ENCODE peak calls at places on chromosomes 6 and 20, in five cellular contexts. H is ovary, L is heart left ventricle, R is A549, Z is spleen. X is an unnamed sample.

GRCh38 chr6:90144396-90144795 is 152.2 kb downstream of the BACH2 start:
- DNase-seq in H (no peak), R (no peak), L (no peak), Z (no peak), X (no peak)

GRCh38 chr20:58256307-58256706 is 27.9 kb upstream of the ANKRD60 start:
- DNase-seq in H (no peak), Z (no peak), L (no peak), R (no peak), X (no peak)

GRCh38 chr20:59146801-59147118 is 16.9 kb upstream of the ZNF831 start:
- DNase-seq in H (no peak), Z (no peak), R (no peak), L (no peak), X (no peak)

GRCh38 chr20:49951160-49951559 is 15.0 kb downstream of the RNF114 start:
- DNase-seq in Z (no peak), R (no peak), H (no peak), L (no peak), X (no peak)

GRCh38 chr20:57747889-57748456 is 38.2 kb upstream of the PMEPA1 start:
- DNase-seq in H (peak), R (peak), L (no peak), Z (peak), X (no peak)

GRCh38 chr6:92715991-92716390 is 703.4 kb downstream of the EPHA7 start:
- DNase-seq in Z (no peak), L (no peak), H (no peak), R (no peak), X (no peak)

GRCh38 chr6:160130729-160131484 is 9.3 kb downstream of the SLC22A1 start:
- DNase-seq in R (no peak), L (no peak), Z (no peak), H (no peak), X (no peak)

GRCh38 chr6:33001685-33002084 is 7.7 kb downstream of the HLA-DOA start:
- DNase-seq in L (no peak), H (no peak), Z (no peak), R (no peak), X (no peak)

GRCh38 chr20:56587307-56588108 is 41.6 kb upstream of the TFAP2C start:
- DNase-seq in L (no peak), Z (no peak), H (no peak), R (peak), X (no peak)

GRCh38 chr6:52662031-52662430 is 8.9 kb upstream of the TMEM14A start:
- DNase-seq in H (no peak), R (no peak), L (no peak), Z (no peak), X (no peak)

GRCh38 chr20:62305149-62305764 is 2.5 kb downstream of the ADRM1 start:
- DNase-seq in H (no peak), Z (no peak), R (peak), L (no peak), X (no peak)
- H3K4me3 ChIP-seq in H (no peak), Z (no peak), R (peak), L (no peak), X (no peak)

DNA sequence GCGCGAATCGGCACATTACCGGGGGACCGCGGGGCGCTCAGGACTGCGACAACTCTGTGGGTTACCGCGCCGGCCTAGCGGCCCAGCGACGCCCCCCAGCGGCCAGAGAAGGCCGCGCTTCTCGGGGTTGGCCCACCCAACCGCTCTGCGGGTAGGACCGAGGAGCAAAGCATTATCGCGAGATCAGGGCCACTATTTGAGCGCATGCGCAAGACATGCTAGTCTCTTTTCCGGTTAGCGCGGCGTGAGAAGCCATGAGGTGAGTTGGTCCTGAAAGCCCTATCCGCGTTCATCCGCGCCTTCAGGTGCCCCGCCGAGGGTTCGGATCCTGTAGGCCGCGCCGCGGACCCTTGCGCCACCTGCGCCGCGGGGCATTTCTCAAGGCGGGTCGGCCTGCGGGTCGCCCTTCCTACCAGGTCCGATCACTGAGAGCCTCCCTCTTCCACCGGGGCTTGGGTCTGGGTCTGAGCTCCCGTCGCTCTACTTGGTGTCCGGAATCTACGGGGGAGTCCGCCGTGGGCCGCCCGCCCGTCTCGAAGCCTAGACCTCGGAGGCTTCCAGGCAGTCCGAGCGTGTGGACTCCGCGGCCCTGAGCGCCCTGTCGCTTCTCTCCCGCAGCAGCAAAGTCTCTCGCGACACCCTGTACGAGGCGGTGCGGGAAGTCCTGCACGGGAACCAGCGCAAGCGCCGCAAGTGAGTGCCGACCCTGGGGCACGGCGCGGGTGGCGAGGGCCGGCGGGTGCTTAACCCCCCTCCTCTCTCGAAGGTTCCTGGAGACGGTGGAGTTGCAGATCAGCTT is at the start of gene RPL10A:
- DNase-seq in Z (peak), R (peak), H (peak), L (peak), X (peak)
- TF ChIP-seq POLR2A in Z (no peak), R (peak), H (peak), L (no peak), X (peak)

DNA sequence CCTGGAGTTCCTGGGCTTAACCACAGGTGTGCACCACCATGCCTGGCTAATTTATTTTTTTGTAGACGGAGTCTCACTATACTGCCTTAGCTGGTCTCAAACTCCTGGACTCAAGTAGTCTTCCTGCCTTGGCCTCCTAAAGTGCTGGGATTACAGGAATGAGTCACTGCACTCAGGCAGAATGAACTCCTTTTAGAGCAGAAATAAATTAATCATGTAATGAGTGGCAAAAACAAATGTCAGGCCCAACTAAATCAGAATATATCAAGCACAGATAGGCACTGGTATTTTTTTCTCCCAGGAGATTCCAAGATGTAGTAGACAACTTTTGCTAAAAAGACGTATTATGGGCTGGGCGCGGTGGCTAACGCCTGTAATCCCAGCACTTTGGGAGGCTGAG is 2.6 kb downstream of the RPS10 start:
- DNase-seq in Z (no peak), L (no peak), R (no peak), H (no peak), X (no peak)
- H3K4me3 ChIP-seq in Z (no peak), L (no peak), R (peak), H (no peak), X (no peak)

DNA sequence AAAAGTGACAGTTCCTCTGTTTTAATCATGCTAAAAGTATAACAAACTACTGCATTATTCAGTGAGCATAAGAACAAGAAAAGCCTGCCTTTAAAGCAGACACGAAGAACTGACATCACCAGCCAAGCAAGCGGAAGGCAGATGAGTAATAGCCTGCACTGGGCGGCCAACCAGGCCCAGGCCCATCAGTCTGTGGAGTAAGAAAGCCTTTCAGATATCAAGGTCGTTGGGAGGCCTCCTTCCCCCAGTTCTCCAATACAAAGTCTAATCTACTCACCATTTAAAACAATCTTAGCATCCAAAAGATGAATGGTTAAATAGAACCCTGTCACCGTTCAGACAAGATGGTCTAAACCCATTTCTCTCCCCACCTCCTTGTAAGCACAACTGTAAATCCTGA is 68.2 kb downstream of the ZHX3 start:
- DNase-seq in H (peak), Z (no peak), L (peak), R (peak), X (no peak)
- TF ChIP-seq POLR2A in H (no peak), Z (no peak), L (no peak), R (no peak), X (no peak)